ENCODE peak calls at places on chromosomes 12 and 14, in five cellular contexts. T is AG09319; H is mesothelial cell of epicardium; I is GM23248; O is activated CD4-positive, CD25-positive, alpha-beta regulatory T cell. D is an unnamed sample.

GRCh38 chr14:31230559-31230958 is 23.0 kb upstream of the HECTD1 start:
- DNase-seq in T (no peak), H (no peak), I (no peak), O (no peak), D (no peak)

GRCh38 chr14:90781344-90781761 is 34.9 kb downstream of the TTC7B start:
- DNase-seq in T (no peak), H (no peak), I (peak), O (no peak), D (no peak)

GRCh38 chr14:35506927-35507326 is 27.0 kb upstream of the INSM2 start:
- DNase-seq in T (no peak), H (no peak), I (peak), O (no peak), D (no peak)

GRCh38 chr12:54587315-54587821 is 1.1 kb downstream of the PPP1R1A start:
- DNase-seq in T (no peak), H (no peak), I (peak), O (no peak), D (no peak)

GRCh38 chr12:118488034-118488433 is 111.7 kb downstream of the SUDS3 start:
- DNase-seq in T (no peak), H (no peak), I (no peak), O (no peak), D (no peak)

GRCh38 chr12:55927588-55928502 is at the start of gene PYM1:
- DNase-seq in T (no peak), H (peak), I (peak), O (peak), D (no peak)

GRCh38 chr12:4535092-4535491 is 3.6 kb upstream of the RAD51AP1 start:
- DNase-seq in T (no peak), H (no peak), I (no peak), O (no peak), D (no peak)

GRCh38 chr12:84463756-84464495 is 448.7 kb downstream of the SLC6A15 start:
- DNase-seq in T (peak), H (no peak), I (peak), O (no peak), D (no peak)

GRCh38 chr12:92197815-92198214 is 52.2 kb upstream of the BTG1 start:
- DNase-seq in T (no peak), H (no peak), I (no peak), O (no peak), D (no peak)

GRCh38 chr14:77760381-77761204 is at the start of gene SNW1:
- DNase-seq in T (peak), H (peak), I (peak), O (peak), D (peak)

GRCh38 chr12:59710964-59711363 is 115.1 kb downstream of the SLC16A7 start:
- DNase-seq in T (no peak), H (no peak), I (no peak), O (no peak), D (no peak)

GRCh38 chr12:57809425-57809824 is 9.1 kb downstream of the AVIL start:
- DNase-seq in T (no peak), H (no peak), I (no peak), O (no peak), D (no peak)

GRCh38 chr12:94205738-94206310 is 57.4 kb downstream of the PLXNC1 start:
- DNase-seq in T (no peak), H (no peak), I (no peak), O (no peak), D (no peak)

GRCh38 chr12:86727151-86727550 is 471.0 kb upstream of the MGAT4C start:
- DNase-seq in T (no peak), H (no peak), I (peak), O (no peak), D (peak)

GRCh38 chr14:31842905-31843304 is 234.2 kb upstream of the ARHGAP5 start:
- DNase-seq in T (no peak), H (no peak), I (peak), O (no peak), D (no peak)

GRCh38 chr14:24741871-24742270 is 107.9 kb upstream of the GZMB start:
- DNase-seq in T (no peak), H (no peak), I (peak), O (no peak), D (no peak)